ENCODE peak calls at places on chromosome 6, in ten cellular contexts. F, I, G, K, B, O, Y, W, P and E are unnamed samples.

GRCh38 chr6:98871057-98871456 is 36.7 kb downstream of the POU3F2 start:
- DNase-seq in I (no peak), G (no peak), B (no peak), K (no peak), O (peak), W (peak), P (peak), Y (no peak), F (no peak), E (no peak)

GRCh38 chr6:20350215-20350614 is 51.5 kb upstream of the E2F3 start:
- DNase-seq in W (peak), I (no peak), G (no peak), K (no peak), F (no peak), Y (peak), O (peak), P (no peak), B (no peak), E (no peak)

GRCh38 chr6:3228791-3229565 is 1.5 kb upstream of the TUBB2B start:
- DNase-seq in Y (peak), G (no peak), B (no peak), F (no peak), K (no peak), O (no peak), I (no peak), P (no peak), W (peak), E (peak)

GRCh38 chr6:50850223-50850751 is 31.6 kb downstream of the TFAP2B start:
- DNase-seq in I (no peak), G (no peak), O (peak), B (no peak), K (no peak), Y (peak), W (no peak), F (no peak), P (no peak), E (no peak)

GRCh38 chr6:108463789-108464188 is 96.9 kb upstream of the FOXO3 start:
- DNase-seq in I (no peak), W (peak), K (no peak), G (no peak), P (no peak), Y (no peak), F (no peak), O (no peak), B (no peak), E (no peak)

GRCh38 chr6:26502169-26502568 is 2.1 kb downstream of the BTN1A1 start:
- DNase-seq in P (no peak), Y (no peak), B (no peak), G (no peak), K (no peak), W (no peak), F (no peak), I (no peak), O (no peak), E (no peak)

GRCh38 chr6:124490123-124490522 is 472.1 kb upstream of the RNF217 start:
- DNase-seq in G (no peak), B (no peak), F (no peak), I (no peak), P (no peak), Y (no peak), K (peak), W (no peak), O (peak), E (no peak)

GRCh38 chr6:3919130-3919628 is 70.0 kb downstream of the FAM50B start:
- DNase-seq in P (no peak), K (peak), W (peak), O (peak), G (peak), F (no peak), Y (no peak), B (no peak), I (no peak), E (no peak)

GRCh38 chr6:6969761-6970223 is 138.0 kb upstream of the RREB1 start:
- DNase-seq in P (no peak), O (peak), G (no peak), I (no peak), Y (peak), K (no peak), B (no peak), W (no peak), F (no peak), E (no peak)

GRCh38 chr6:3273707-3274521 is 15.2 kb downstream of the PSMG4 start:
- DNase-seq in Y (no peak), W (no peak), B (no peak), O (no peak), K (no peak), P (no peak), I (no peak), F (no peak), G (no peak), E (no peak)

GRCh38 chr6:86712039-86712438 is 225.3 kb upstream of the HTR1E start:
- DNase-seq in Y (no peak), I (no peak), P (no peak), O (no peak), B (no peak), K (no peak), G (no peak), W (no peak), F (no peak), E (no peak)

GRCh38 chr6:34439442-34439841 is 13.6 kb upstream of the RPS10 start:
- DNase-seq in I (no peak), P (no peak), G (no peak), K (no peak), B (no peak), Y (no peak), O (no peak), W (no peak), F (no peak), E (no peak)

GRCh38 chr6:84486526-84486925 is 259.1 kb upstream of the CEP162 start:
- DNase-seq in K (no peak), I (no peak), B (no peak), G (no peak), F (no peak), W (no peak), O (no peak), P (no peak), Y (no peak), E (no peak)

GRCh38 chr6:154367839-154368695 is 11.5 kb upstream of the IPCEF1 start:
- DNase-seq in F (no peak), B (no peak), G (no peak), I (no peak), Y (no peak), W (no peak), K (no peak), P (peak), O (peak), E (no peak)

GRCh38 chr6:126312013-126312665 is 27.8 kb upstream of the CENPW start:
- DNase-seq in I (no peak), F (no peak), O (peak), Y (peak), K (peak), W (peak), G (no peak), P (peak), B (no peak), E (no peak)

GRCh38 chr6:111874030-111874425 is 776 bp upstream of the FYN start:
- DNase-seq in Y (no peak), W (no peak), I (no peak), O (no peak), G (no peak), F (peak), B (no peak), P (no peak), K (no peak), E (peak)

GRCh38 chr6:55636406-55637102 is 57.6 kb upstream of the HMGCLL1 start:
- DNase-seq in I (no peak), O (peak), B (no peak), Y (no peak), G (no peak), P (peak), F (no peak), W (no peak), K (peak), E (no peak)

GRCh38 chr6:81814365-81815109 is 62.1 kb upstream of the TENT5A start:
- DNase-seq in W (peak), I (no peak), K (no peak), P (peak), G (no peak), O (peak), B (no peak), Y (no peak), F (no peak), E (no peak)

GRCh38 chr6:146481527-146481926 is 62.1 kb upstream of the RAB32 start:
- DNase-seq in K (no peak), G (no peak), P (no peak), W (no peak), I (no peak), B (no peak), Y (no peak), O (no peak), F (no peak), E (no peak)

GRCh38 chr6:170152989-170153388 is 137.9 kb downstream of the DLL1 start:
- DNase-seq in Y (peak), F (no peak), W (peak), O (peak), P (no peak), K (peak), B (no peak), G (peak), I (no peak), E (no peak)

GRCh38 chr6:151757506-151757955 is 50.0 kb upstream of the ESR1 start:
- DNase-seq in B (no peak), G (no peak), Y (no peak), I (no peak), O (no peak), K (no peak), W (no peak), F (no peak), P (no peak), E (no peak)

GRCh38 chr6:162245831-162246230 is 481.7 kb downstream of the PRKN start:
- DNase-seq in O (no peak), Y (no peak), P (no peak), W (no peak), I (no peak), G (no peak), F (no peak), K (no peak), B (no peak), E (no peak)